ENCODE peak calls at places on chromosomes 5 and 9, in seven cellular contexts. One of them, this sample, is unnamed. For H3K4me1 and H3K36me3, the result is how much of the 10 kb centered on the place peaks cover.

GRCh38 chr5:12316812-12317211 is 412.6 kb upstream of the CTNND2 start:
- DNase-seq in naive thymus-derived CD4-positive, alpha-beta T cell: no peak
- DNase-seq in CD4-positive, CD25-positive, alpha-beta regulatory T cell: no peak
- DNase-seq in tibial artery: no peak
- DNase-seq in neural progenitor cell: no peak
- DNase-seq in fibroblast of lung: no peak
- DNase-seq in aorta: no peak
- DNase-seq in this sample: no peak

GRCh38 chr5:88722546-88722945 is 160.4 kb downstream of the MEF2C start:
- DNase-seq in naive thymus-derived CD4-positive, alpha-beta T cell: no peak
- DNase-seq in CD4-positive, CD25-positive, alpha-beta regulatory T cell: no peak
- DNase-seq in tibial artery: no peak
- DNase-seq in neural progenitor cell: peak
- DNase-seq in fibroblast of lung: no peak
- DNase-seq in aorta: no peak
- DNase-seq in this sample: no peak

GRCh38 chr9:7169717-7170348 is 412.1 kb downstream of the KDM4C start:
- DNase-seq in naive thymus-derived CD4-positive, alpha-beta T cell: no peak
- DNase-seq in CD4-positive, CD25-positive, alpha-beta regulatory T cell: no peak
- DNase-seq in tibial artery: no peak
- DNase-seq in neural progenitor cell: no peak
- DNase-seq in fibroblast of lung: no peak
- DNase-seq in aorta: no peak
- DNase-seq in this sample: peak

GRCh38 chr9:97571664-97572063 is 61.5 kb downstream of the TSTD2 start:
- DNase-seq in naive thymus-derived CD4-positive, alpha-beta T cell: no peak
- DNase-seq in CD4-positive, CD25-positive, alpha-beta regulatory T cell: no peak
- DNase-seq in tibial artery: peak
- DNase-seq in neural progenitor cell: no peak
- DNase-seq in fibroblast of lung: no peak
- DNase-seq in aorta: no peak
- DNase-seq in this sample: no peak

GRCh38 chr5:145668714-145669113 is 166.4 kb downstream of the PRELID2 start:
- DNase-seq in naive thymus-derived CD4-positive, alpha-beta T cell: no peak
- DNase-seq in CD4-positive, CD25-positive, alpha-beta regulatory T cell: no peak
- DNase-seq in tibial artery: no peak
- DNase-seq in neural progenitor cell: no peak
- DNase-seq in fibroblast of lung: no peak
- DNase-seq in aorta: no peak
- DNase-seq in this sample: no peak

GRCh38 chr5:178351221-178351825 is 118.7 kb upstream of the PHYKPL start:
- DNase-seq in naive thymus-derived CD4-positive, alpha-beta T cell: no peak
- DNase-seq in CD4-positive, CD25-positive, alpha-beta regulatory T cell: no peak
- DNase-seq in tibial artery: no peak
- DNase-seq in neural progenitor cell: no peak
- DNase-seq in fibroblast of lung: no peak
- DNase-seq in aorta: peak
- DNase-seq in this sample: no peak

GRCh38 chr5:139150359-139150999 is 47.7 kb downstream of the SIL1 start:
- DNase-seq in naive thymus-derived CD4-positive, alpha-beta T cell: no peak
- DNase-seq in CD4-positive, CD25-positive, alpha-beta regulatory T cell: no peak
- DNase-seq in tibial artery: no peak
- DNase-seq in neural progenitor cell: no peak
- DNase-seq in fibroblast of lung: no peak
- DNase-seq in aorta: no peak
- DNase-seq in this sample: no peak

GRCh38 chr9:132887181-132888120 is 8.8 kb downstream of the SPACA9 start:
- DNase-seq in naive thymus-derived CD4-positive, alpha-beta T cell: no peak
- DNase-seq in CD4-positive, CD25-positive, alpha-beta regulatory T cell: no peak
- DNase-seq in tibial artery: no peak
- DNase-seq in neural progenitor cell: no peak
- DNase-seq in fibroblast of lung: no peak
- DNase-seq in aorta: no peak
- DNase-seq in this sample: no peak

GRCh38 chr5:174601937-174602336 is 122.4 kb upstream of the MSX2 start:
- DNase-seq in naive thymus-derived CD4-positive, alpha-beta T cell: no peak
- DNase-seq in CD4-positive, CD25-positive, alpha-beta regulatory T cell: no peak
- DNase-seq in tibial artery: no peak
- DNase-seq in neural progenitor cell: no peak
- DNase-seq in fibroblast of lung: peak
- DNase-seq in aorta: no peak
- DNase-seq in this sample: no peak

GRCh38 chr9:29212590-29213373 is 1639.5 kb upstream of the C9orf72 start:
- DNase-seq in naive thymus-derived CD4-positive, alpha-beta T cell: no peak
- DNase-seq in CD4-positive, CD25-positive, alpha-beta regulatory T cell: no peak
- DNase-seq in tibial artery: no peak
- DNase-seq in neural progenitor cell: peak
- DNase-seq in fibroblast of lung: no peak
- DNase-seq in aorta: no peak
- DNase-seq in this sample: no peak

GRCh38 chr9:29213374-29214161 is 1640.3 kb upstream of the C9orf72 start:
- DNase-seq in naive thymus-derived CD4-positive, alpha-beta T cell: no peak
- DNase-seq in CD4-positive, CD25-positive, alpha-beta regulatory T cell: no peak
- DNase-seq in tibial artery: no peak
- DNase-seq in neural progenitor cell: peak
- DNase-seq in fibroblast of lung: no peak
- DNase-seq in aorta: no peak
- DNase-seq in this sample: no peak

GRCh38 chr9:29214162-29214520 is 1640.9 kb upstream of the C9orf72 start:
- DNase-seq in naive thymus-derived CD4-positive, alpha-beta T cell: no peak
- DNase-seq in CD4-positive, CD25-positive, alpha-beta regulatory T cell: no peak
- DNase-seq in tibial artery: no peak
- DNase-seq in neural progenitor cell: peak
- DNase-seq in fibroblast of lung: no peak
- DNase-seq in aorta: no peak
- DNase-seq in this sample: no peak

GRCh38 chr9:29211681-29212589 is 1638.7 kb upstream of the C9orf72 start:
- DNase-seq in naive thymus-derived CD4-positive, alpha-beta T cell: no peak
- DNase-seq in CD4-positive, CD25-positive, alpha-beta regulatory T cell: peak
- DNase-seq in tibial artery: no peak
- DNase-seq in neural progenitor cell: peak
- DNase-seq in fibroblast of lung: peak
- DNase-seq in aorta: no peak
- DNase-seq in this sample: peak

GRCh38 chr9:29214702-29215248 is 1641.5 kb upstream of the C9orf72 start:
- DNase-seq in naive thymus-derived CD4-positive, alpha-beta T cell: no peak
- DNase-seq in CD4-positive, CD25-positive, alpha-beta regulatory T cell: no peak
- DNase-seq in tibial artery: no peak
- DNase-seq in neural progenitor cell: peak
- DNase-seq in fibroblast of lung: no peak
- DNase-seq in aorta: no peak
- DNase-seq in this sample: no peak
- H3K4me3 ChIP-seq in naive thymus-derived CD4-positive, alpha-beta T cell: no peak
- H3K4me3 ChIP-seq in CD4-positive, CD25-positive, alpha-beta regulatory T cell: no peak
- H3K4me3 ChIP-seq in tibial artery: no peak
- H3K4me3 ChIP-seq in neural progenitor cell: peak
- H3K4me3 ChIP-seq in fibroblast of lung: peak
- H3K4me3 ChIP-seq in aorta: no peak
- H3K4me3 ChIP-seq in this sample: peak

DNA sequence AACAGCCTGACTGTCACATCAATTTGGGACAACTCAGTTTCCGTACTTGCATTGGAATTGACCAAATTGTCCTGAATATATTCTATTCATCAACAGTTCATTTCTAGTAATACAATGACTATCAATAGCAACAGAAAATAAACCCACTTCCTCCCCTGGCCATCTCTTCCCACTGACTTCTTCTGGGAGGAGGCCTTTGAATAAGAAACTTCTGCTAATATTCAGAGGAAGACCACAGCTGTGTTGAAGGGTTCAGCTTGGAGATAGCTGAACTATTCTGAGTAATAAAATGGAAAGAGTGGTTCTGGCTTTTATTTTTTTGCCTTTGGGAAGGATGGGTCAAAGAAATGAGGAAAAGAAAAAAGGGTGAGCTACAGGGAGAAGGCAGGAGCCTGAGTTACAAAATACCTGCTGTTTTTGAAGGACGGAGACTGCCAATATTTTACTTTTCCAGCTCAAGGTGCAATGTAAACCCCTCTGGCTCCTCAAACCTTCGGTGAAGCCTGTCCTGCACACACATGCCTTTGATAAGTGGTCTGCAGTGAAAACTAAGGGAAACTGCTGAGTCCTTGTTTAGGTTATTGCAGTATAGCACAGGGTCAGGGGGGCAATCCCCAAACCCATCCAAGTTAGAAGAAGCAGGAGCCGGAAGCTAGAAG is 29.9 kb downstream of the FYB1 start:
- DNase-seq in naive thymus-derived CD4-positive, alpha-beta T cell: peak
- DNase-seq in CD4-positive, CD25-positive, alpha-beta regulatory T cell: no peak
- DNase-seq in tibial artery: no peak
- DNase-seq in neural progenitor cell: no peak
- DNase-seq in fibroblast of lung: no peak
- DNase-seq in aorta: no peak
- DNase-seq in this sample: no peak
- H3K4me1 ChIP-seq in naive thymus-derived CD4-positive, alpha-beta T cell: half or more
- H3K4me1 ChIP-seq in CD4-positive, CD25-positive, alpha-beta regulatory T cell: half or more
- H3K4me1 ChIP-seq in tibial artery: under half
- H3K4me1 ChIP-seq in neural progenitor cell: under half
- H3K4me1 ChIP-seq in fibroblast of lung: under half
- H3K4me1 ChIP-seq in aorta: under half
- H3K4me1 ChIP-seq in this sample: under half

GRCh38 chr9:135216236-135216635 is 128.8 kb downstream of the OLFM1 start:
- DNase-seq in naive thymus-derived CD4-positive, alpha-beta T cell: no peak
- DNase-seq in CD4-positive, CD25-positive, alpha-beta regulatory T cell: no peak
- DNase-seq in tibial artery: peak
- DNase-seq in neural progenitor cell: no peak
- DNase-seq in fibroblast of lung: no peak
- DNase-seq in aorta: peak
- DNase-seq in this sample: no peak
- H3K36me3 ChIP-seq in naive thymus-derived CD4-positive, alpha-beta T cell: under half
- H3K36me3 ChIP-seq in CD4-positive, CD25-positive, alpha-beta regulatory T cell: under half
- H3K36me3 ChIP-seq in tibial artery: under half
- H3K36me3 ChIP-seq in neural progenitor cell: under half
- H3K36me3 ChIP-seq in fibroblast of lung: under half
- H3K36me3 ChIP-seq in aorta: under half
- H3K36me3 ChIP-seq in this sample: under half

DNA sequence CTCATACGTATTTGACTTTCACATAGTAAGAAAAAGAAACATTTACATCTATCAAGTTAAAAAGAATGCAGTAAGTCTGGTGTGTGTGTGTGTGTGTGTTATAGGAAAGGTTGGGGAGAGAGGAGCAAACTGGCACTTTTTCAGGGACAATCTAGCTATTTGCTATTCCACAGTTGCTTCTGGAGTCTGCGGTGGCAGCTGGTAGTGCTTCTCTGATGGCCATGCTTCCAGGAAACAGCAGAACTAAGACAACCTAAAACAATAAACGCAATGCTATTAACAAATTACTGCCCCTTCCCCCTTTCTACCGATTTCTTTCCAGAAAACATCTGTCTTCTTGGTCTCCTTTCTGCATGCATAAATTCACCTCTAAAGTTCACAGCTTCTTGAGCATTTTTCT is 70.0 kb upstream of the CDH10 start:
- DNase-seq in naive thymus-derived CD4-positive, alpha-beta T cell: no peak
- DNase-seq in CD4-positive, CD25-positive, alpha-beta regulatory T cell: no peak
- DNase-seq in tibial artery: no peak
- DNase-seq in neural progenitor cell: no peak
- DNase-seq in fibroblast of lung: no peak
- DNase-seq in aorta: no peak
- DNase-seq in this sample: peak
- H3K4me3 ChIP-seq in naive thymus-derived CD4-positive, alpha-beta T cell: no peak
- H3K4me3 ChIP-seq in CD4-positive, CD25-positive, alpha-beta regulatory T cell: no peak
- H3K4me3 ChIP-seq in tibial artery: no peak
- H3K4me3 ChIP-seq in neural progenitor cell: no peak
- H3K4me3 ChIP-seq in fibroblast of lung: no peak
- H3K4me3 ChIP-seq in aorta: no peak
- H3K4me3 ChIP-seq in this sample: no peak

GRCh38 chr5:172105811-172106210 is 82.2 kb downstream of the STK10 start:
- DNase-seq in naive thymus-derived CD4-positive, alpha-beta T cell: no peak
- DNase-seq in CD4-positive, CD25-positive, alpha-beta regulatory T cell: no peak
- DNase-seq in tibial artery: no peak
- DNase-seq in neural progenitor cell: no peak
- DNase-seq in fibroblast of lung: no peak
- DNase-seq in aorta: no peak
- DNase-seq in this sample: no peak
- H3K4me1 ChIP-seq in naive thymus-derived CD4-positive, alpha-beta T cell: under half
- H3K4me1 ChIP-seq in CD4-positive, CD25-positive, alpha-beta regulatory T cell: under half
- H3K4me1 ChIP-seq in tibial artery: under half
- H3K4me1 ChIP-seq in neural progenitor cell: under half
- H3K4me1 ChIP-seq in fibroblast of lung: under half
- H3K4me1 ChIP-seq in aorta: under half
- H3K4me1 ChIP-seq in this sample: under half

GRCh38 chr5:126477281-126477680 is 54.1 kb downstream of the GRAMD2B start:
- DNase-seq in naive thymus-derived CD4-positive, alpha-beta T cell: no peak
- DNase-seq in CD4-positive, CD25-positive, alpha-beta regulatory T cell: no peak
- DNase-seq in tibial artery: no peak
- DNase-seq in neural progenitor cell: no peak
- DNase-seq in fibroblast of lung: no peak
- DNase-seq in aorta: no peak
- DNase-seq in this sample: no peak
- H3K36me3 ChIP-seq in naive thymus-derived CD4-positive, alpha-beta T cell: under half
- H3K36me3 ChIP-seq in CD4-positive, CD25-positive, alpha-beta regulatory T cell: under half
- H3K36me3 ChIP-seq in tibial artery: half or more
- H3K36me3 ChIP-seq in neural progenitor cell: under half
- H3K36me3 ChIP-seq in fibroblast of lung: under half
- H3K36me3 ChIP-seq in aorta: under half
- H3K36me3 ChIP-seq in this sample: half or more

GRCh38 chr9:95750725-95751644 is 124.5 kb upstream of the ERCC6L2 start:
- DNase-seq in naive thymus-derived CD4-positive, alpha-beta T cell: no peak
- DNase-seq in CD4-positive, CD25-positive, alpha-beta regulatory T cell: peak
- DNase-seq in tibial artery: no peak
- DNase-seq in neural progenitor cell: no peak
- DNase-seq in fibroblast of lung: no peak
- DNase-seq in aorta: no peak
- DNase-seq in this sample: no peak

GRCh38 chr9:95753762-95754465 is 121.6 kb upstream of the ERCC6L2 start:
- DNase-seq in naive thymus-derived CD4-positive, alpha-beta T cell: no peak
- DNase-seq in CD4-positive, CD25-positive, alpha-beta regulatory T cell: no peak
- DNase-seq in tibial artery: no peak
- DNase-seq in neural progenitor cell: no peak
- DNase-seq in fibroblast of lung: peak
- DNase-seq in aorta: no peak
- DNase-seq in this sample: no peak

GRCh38 chr9:95754533-95755420 is 120.7 kb upstream of the ERCC6L2 start:
- DNase-seq in naive thymus-derived CD4-positive, alpha-beta T cell: no peak
- DNase-seq in CD4-positive, CD25-positive, alpha-beta regulatory T cell: no peak
- DNase-seq in tibial artery: no peak
- DNase-seq in neural progenitor cell: peak
- DNase-seq in fibroblast of lung: no peak
- DNase-seq in aorta: no peak
- DNase-seq in this sample: no peak

GRCh38 chr9:95749493-95749892 is 126.0 kb upstream of the ERCC6L2 start:
- DNase-seq in naive thymus-derived CD4-positive, alpha-beta T cell: no peak
- DNase-seq in CD4-positive, CD25-positive, alpha-beta regulatory T cell: no peak
- DNase-seq in tibial artery: no peak
- DNase-seq in neural progenitor cell: peak
- DNase-seq in fibroblast of lung: no peak
- DNase-seq in aorta: no peak
- DNase-seq in this sample: no peak

DNA sequence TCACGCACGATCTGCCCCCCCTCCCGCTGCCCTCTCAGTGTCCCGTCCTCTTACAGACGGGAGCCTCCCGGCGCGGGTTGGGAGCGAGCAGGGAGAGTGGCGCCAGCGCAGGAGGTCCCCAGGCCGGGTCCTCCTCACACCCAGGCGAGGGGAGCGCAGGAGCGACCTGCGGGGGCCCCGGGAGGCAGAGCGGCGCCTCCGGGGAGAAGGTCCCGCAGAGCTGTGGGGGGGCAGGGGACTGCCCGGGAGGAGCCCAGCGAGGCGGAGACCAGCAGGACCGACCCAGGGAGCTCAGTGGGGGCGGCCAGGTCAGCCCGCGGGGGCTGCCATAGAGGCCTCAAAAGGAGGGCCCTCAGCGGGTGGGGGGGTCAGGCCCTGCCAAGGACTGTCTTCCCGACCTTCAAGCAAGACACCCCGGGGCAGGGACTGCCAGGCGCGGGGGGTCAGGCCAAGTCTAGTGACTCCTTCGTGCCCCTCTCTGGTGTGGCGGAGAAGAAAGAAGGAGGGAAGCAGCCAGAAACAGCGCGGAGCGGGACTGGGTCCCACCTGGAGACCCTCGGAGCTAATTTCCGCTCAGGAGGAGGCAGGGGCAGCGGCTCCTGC is 123.3 kb upstream of the ERCC6L2 start:
- DNase-seq in naive thymus-derived CD4-positive, alpha-beta T cell: no peak
- DNase-seq in CD4-positive, CD25-positive, alpha-beta regulatory T cell: no peak
- DNase-seq in tibial artery: no peak
- DNase-seq in neural progenitor cell: peak
- DNase-seq in fibroblast of lung: no peak
- DNase-seq in aorta: no peak
- DNase-seq in this sample: no peak
- H3K4me3 ChIP-seq in naive thymus-derived CD4-positive, alpha-beta T cell: no peak
- H3K4me3 ChIP-seq in CD4-positive, CD25-positive, alpha-beta regulatory T cell: no peak
- H3K4me3 ChIP-seq in tibial artery: peak
- H3K4me3 ChIP-seq in neural progenitor cell: peak
- H3K4me3 ChIP-seq in fibroblast of lung: no peak
- H3K4me3 ChIP-seq in aorta: no peak
- H3K4me3 ChIP-seq in this sample: no peak

This sample was measured in adipocyte.